ENCODE peak calls at places on chromosomes 13 and 19, in five cellular contexts. A is lung, P is tibial artery, I is uterus, M is K562. K is an unnamed sample.
A peak's percentile ranks its signal among the peaks of the same experiment; 100 is the strongest.

GRCh38 chr19:8537099-8537498 is 23.1 kb upstream of the ZNF414 start:
- DNase-seq in I (no peak), A (no peak), M (no peak), P (no peak), K (no peak)

GRCh38 chr13:44768775-44769578 is 192.8 kb upstream of the TSC22D1 start:
- DNase-seq in M (no peak), A (no peak), I (no peak), P (no peak), K (no peak)

GRCh38 chr13:85509512-85509911 is 289.7 kb downstream of the SLITRK6 start:
- DNase-seq in P (no peak), I (no peak), M (no peak), A (no peak), K (no peak)

GRCh38 chr13:23789576-23790346 is 99.4 kb downstream of the MIPEP start:
- DNase-seq in A (no peak), P (peak; percentile 44), I (no peak), M (no peak), K (no peak)

GRCh38 chr19:10537668-10538067 is 6.0 kb upstream of the ATG4D start:
- DNase-seq in M (no peak), A (no peak), P (no peak), I (no peak), K (no peak)

GRCh38 chr19:16621165-16621800 is 6.7 kb downstream of the MED26 start:
- DNase-seq in P (no peak), M (no peak), I (no peak), A (no peak), K (no peak)

GRCh38 chr19:45306522-45307027 is 16.1 kb downstream of the CKM start:
- DNase-seq in P (no peak), I (no peak), A (no peak), M (no peak), K (no peak)

GRCh38 chr13:111893071-111893606 is 173.8 kb upstream of the SOX1 start:
- DNase-seq in P (no peak), I (no peak), A (no peak), M (no peak), K (no peak)

GRCh38 chr19:18086590-18087138 is at the start of gene IL12RB1:
- DNase-seq in P (no peak), A (no peak), I (no peak), M (no peak), K (no peak)

GRCh38 chr19:18065173-18065495 is 21.6 kb downstream of the IL12RB1 start:
- DNase-seq in A (no peak), M (no peak), P (no peak), I (no peak), K (no peak)

GRCh38 chr13:39501711-39502324 is 101.2 kb downstream of the LHFPL6 start:
- DNase-seq in I (no peak), A (peak; percentile 70), M (no peak), P (no peak), K (no peak)

GRCh38 chr13:42307461-42307860 is 35.5 kb downstream of the AKAP11 start:
- DNase-seq in A (no peak), P (no peak), M (no peak), I (no peak), K (no peak)

GRCh38 chr13:71522976-71523517 is 344.0 kb downstream of the DACH1 start:
- DNase-seq in A (no peak), I (no peak), M (no peak), P (no peak), K (no peak)

GRCh38 chr13:32029684-32030083 is 1.9 kb upstream of the FRY start:
- DNase-seq in A (no peak), P (no peak), I (no peak), M (no peak), K (no peak)

GRCh38 chr13:106063591-106064308 is 471.7 kb downstream of the EFNB2 start:
- DNase-seq in I (no peak), P (no peak), M (no peak), A (no peak), K (no peak)

GRCh38 chr19:2239173-2239572 is 2.5 kb downstream of the SF3A2 start:
- DNase-seq in M (no peak), I (no peak), A (no peak), P (no peak), K (no peak)

GRCh38 chr13:29702912-29703351 is 107.4 kb upstream of the SLC7A1 start:
- DNase-seq in P (peak; percentile 44), M (no peak), A (no peak), I (peak; percentile 46), K (peak; percentile 91)

GRCh38 chr13:47146136-47146535 is 249.3 kb upstream of the HTR2A start:
- DNase-seq in M (no peak), P (no peak), A (no peak), I (no peak), K (no peak)

GRCh38 chr13:47865883-47866282 is 135.2 kb downstream of the SUCLA2 start:
- DNase-seq in P (no peak), A (no peak), I (no peak), M (no peak), K (no peak)

DNA sequence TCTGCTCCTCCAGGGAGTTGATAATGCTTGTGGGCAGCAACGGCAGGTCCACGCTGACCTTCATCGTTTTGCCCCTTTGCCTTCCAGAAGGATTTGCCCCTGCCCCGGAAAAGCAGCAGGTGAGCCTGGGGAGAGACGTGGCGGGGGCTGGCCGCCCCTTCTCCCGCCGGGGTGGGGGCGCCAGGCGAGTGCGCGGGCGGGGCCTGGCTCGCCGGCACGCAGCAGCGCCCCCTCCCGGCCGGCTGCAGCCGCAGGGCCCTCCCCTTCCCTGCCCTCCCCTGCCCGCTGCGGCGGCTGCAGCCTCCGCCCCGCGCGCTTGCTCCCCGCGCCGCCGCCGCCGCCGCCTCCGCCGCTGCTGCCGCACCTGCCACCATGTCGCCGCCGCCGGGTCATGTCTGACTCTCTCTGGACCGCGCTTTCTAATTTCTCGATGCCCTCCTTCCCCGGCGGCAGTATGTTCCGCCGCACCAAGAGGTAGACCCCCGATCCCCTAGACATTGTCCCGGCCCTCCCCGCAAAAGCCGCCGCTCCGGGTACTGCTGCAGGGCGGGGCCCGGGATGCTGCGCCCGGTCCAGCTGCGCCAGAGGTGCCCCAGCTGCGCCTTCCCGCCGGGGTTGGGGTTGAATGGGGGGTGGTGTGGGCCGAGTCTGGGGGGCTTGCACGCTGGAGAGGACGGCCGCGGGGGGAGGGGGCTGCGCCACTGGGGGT is at the start of gene MAST1:
- DNase-seq in A (no peak), P (no peak), I (no peak), M (peak; percentile 81), K (no peak)
- TF ChIP-seq CTCF in A (peak; percentile 5), P (no peak), I (peak; percentile 30), M (peak; percentile 30), K (no peak)

GRCh38 chr13:102028846-102029245 is 373.0 kb downstream of the FGF14 start:
- DNase-seq in A (no peak), P (no peak), M (no peak), I (no peak), K (no peak)

GRCh38 chr13:102033316-102033715 is 368.5 kb downstream of the FGF14 start:
- DNase-seq in A (no peak), I (no peak), P (no peak), M (no peak), K (no peak)

GRCh38 chr13:102033719-102034446 is 368.0 kb downstream of the FGF14 start:
- DNase-seq in M (no peak), A (no peak), I (no peak), P (no peak), K (no peak)

DNA sequence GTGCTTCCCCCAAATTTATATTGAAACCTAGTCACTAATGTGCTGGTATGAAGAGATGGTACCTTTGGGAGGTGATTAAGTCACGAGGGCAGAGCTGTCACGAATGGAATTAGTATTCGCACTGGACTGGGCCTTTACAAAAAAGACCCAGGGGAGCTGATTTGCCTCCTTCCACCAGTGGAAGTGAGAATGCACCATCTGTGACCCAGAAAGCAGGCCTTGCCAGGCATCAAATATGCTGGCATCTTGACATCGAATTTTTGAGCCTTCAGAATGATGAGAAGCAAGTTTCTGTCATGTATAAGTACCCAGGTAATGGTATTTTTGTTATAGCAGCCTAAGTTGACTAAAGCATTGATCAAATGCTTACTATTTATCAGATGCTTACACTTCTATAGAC is 373.6 kb downstream of the FGF14 start:
- DNase-seq in P (no peak), M (no peak), I (no peak), A (no peak), K (no peak)
- H3K4me3 ChIP-seq in P (no peak overlapping the region), M (no peak overlapping the region), I (no peak overlapping the region), A (no peak overlapping the region), K (no peak overlapping the region)

DNA sequence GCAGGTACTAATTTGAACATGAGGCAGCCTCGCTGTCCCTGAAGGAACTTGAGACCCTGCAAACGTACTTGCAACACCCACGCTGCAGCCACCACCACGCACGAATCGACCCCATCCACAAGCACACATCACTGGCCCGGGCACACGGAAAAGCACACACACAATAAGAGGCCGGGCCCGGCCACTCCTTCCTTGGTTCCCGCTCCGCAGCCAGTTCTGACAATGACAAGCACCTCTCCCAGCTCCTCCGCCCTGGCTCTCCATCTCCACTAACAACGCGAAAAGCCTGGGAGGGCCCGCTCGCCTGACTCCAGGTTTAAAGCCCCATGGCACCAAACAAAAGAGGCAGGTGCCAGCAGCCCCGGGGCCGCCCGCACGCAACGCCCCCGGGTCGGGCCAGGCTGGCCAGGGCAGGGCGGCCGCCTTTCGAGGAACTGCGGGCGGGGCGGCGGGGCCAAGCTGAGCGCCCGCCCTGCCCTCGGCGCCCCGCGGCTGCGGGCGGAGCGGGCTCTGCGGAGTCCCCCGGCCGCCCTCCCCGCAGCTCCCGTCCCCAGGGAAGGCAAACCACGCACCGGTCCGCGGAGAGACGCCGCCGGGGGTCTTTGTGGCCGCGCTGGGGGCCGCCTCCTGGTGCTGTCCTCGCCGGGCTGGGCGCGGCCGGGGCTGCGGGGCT is 504 bp downstream of the DCLK1 start:
- DNase-seq in A (peak; percentile 35), I (peak; percentile 22), P (peak; percentile 45), M (no peak), K (no peak)
- H3K27me3 ChIP-seq in A (no peaks in the 10 kb centered on the region), I (no peaks in the 10 kb centered on the region), P (no peaks in the 10 kb centered on the region), M (peaks cover 4% of the 10 kb centered on the region), K (peaks cover 8% of the 10 kb centered on the region)

GRCh38 chr19:6963937-6964336 is 57.3 kb downstream of the MBD3L2B start:
- DNase-seq in I (no peak), P (no peak), M (peak; percentile 24), A (no peak), K (no peak)
- TF ChIP-seq CTCF in I (no peak), P (no peak), M (peak; percentile 69), A (no peak), K (no peak)

GRCh38 chr13:77919351-77920294 is 992 bp upstream of the EDNRB start:
- DNase-seq in M (no peak), A (peak; percentile 39), P (peak; percentile 20), I (peak; percentile 40), K (no peak)
- H3K4me3 ChIP-seq in M (no peak overlapping the region), A (peak overlapping the region; percentile 47), P (peak overlapping the region; percentile 56), I (peak overlapping the region; percentile 39), K (no peak overlapping the region)

DNA sequence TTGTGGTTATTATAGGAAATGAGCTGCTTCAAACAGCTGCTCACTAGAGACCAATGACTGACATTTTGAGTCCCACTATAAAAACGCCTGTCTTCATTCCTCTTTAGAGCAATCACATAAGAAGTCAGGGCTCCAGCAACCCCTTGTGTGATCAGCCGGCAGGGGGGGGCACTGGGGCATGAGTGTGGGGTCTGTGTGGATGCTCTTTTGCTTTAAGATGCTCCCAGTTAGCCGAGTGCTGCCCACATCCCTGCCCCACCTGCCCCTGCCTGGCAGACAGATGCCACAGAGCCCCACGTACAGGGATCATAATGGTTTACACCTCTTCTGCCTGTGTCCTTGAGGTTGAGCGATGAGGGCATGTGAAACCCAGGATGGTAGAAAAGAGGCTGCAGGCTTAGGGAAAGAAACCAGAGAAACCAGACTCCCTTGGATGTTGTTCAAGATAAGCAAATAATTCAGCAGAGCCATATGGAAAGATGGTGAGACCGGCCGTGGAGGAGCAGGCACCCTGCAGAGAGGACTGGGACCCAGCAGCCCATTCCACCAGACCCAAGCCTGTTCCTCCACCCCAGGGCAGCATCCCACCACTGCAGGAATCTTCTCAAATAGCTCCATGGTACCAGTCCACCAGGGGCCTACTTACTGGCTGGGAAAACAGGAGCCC is 55.4 kb downstream of the CHST8 start:
- DNase-seq in A (no peak), M (no peak), P (peak; percentile 9), I (no peak), K (no peak)
- H3K27me3 ChIP-seq in A (no peaks in the 10 kb centered on the region), M (no peaks in the 10 kb centered on the region), P (peaks cover 17% of the 10 kb centered on the region), I (no peaks in the 10 kb centered on the region), K (no peaks in the 10 kb centered on the region)

K was measured in BJ.